ENCODE peak calls at places on chromosome 1, in nine cellular contexts. J, X, S, W, L, M, O, P and R are unnamed samples.

GRCh38 chr1:204513117-204513716 is 3.0 kb upstream of the MDM4 start:
- DNase-seq in J (no peak), X (no peak), S (no peak), W (peak; percentile 82), L (no peak), M (peak; percentile 86), O (no peak), P (no peak), R (peak; percentile 80)

GRCh38 chr1:246417152-246417812 is 89.8 kb downstream of the SMYD3 start:
- DNase-seq in J (no peak), X (no peak), S (no peak), W (no peak), L (peak; percentile 33), M (no peak), O (peak; percentile 24), P (no peak), R (no peak)

GRCh38 chr1:236530959-236531358 is 7.2 kb downstream of the LGALS8 start:
- DNase-seq in J (no peak), X (no peak), S (no peak), W (no peak), L (no peak), M (no peak), O (no peak), P (no peak), R (no peak)

GRCh38 chr1:85582687-85583354 is 2.3 kb downstream of the CCN1 start:
- DNase-seq in J (no peak), X (peak; percentile 57), S (no peak), W (no peak), L (no peak), M (no peak), O (no peak), P (no peak), R (no peak)

GRCh38 chr1:43577647-43578542 is 47.2 kb downstream of the PTPRF start:
- DNase-seq in J (no peak), X (no peak), S (no peak), W (no peak), L (no peak), M (no peak), O (no peak), P (no peak), R (no peak)

GRCh38 chr1:224392411-224393249 is 36.0 kb downstream of the CNIH4 start:
- DNase-seq in J (peak; percentile 20), X (no peak), S (no peak), W (no peak), L (no peak), M (no peak), O (no peak), P (no peak), R (no peak)

GRCh38 chr1:35577071-35577998 is 4.2 kb downstream of the TFAP2E start:
- DNase-seq in J (no peak), X (peak; percentile 49), S (no peak), W (peak; percentile 81), L (no peak), M (peak; percentile 86), O (no peak), P (no peak), R (peak; percentile 67)

GRCh38 chr1:6025269-6026094 is 20.2 kb upstream of the KCNAB2 start:
- DNase-seq in J (no peak), X (no peak), S (no peak), W (no peak), L (peak; percentile 45), M (no peak), O (no peak), P (no peak), R (no peak)

GRCh38 chr1:183281039-183281438 is 95.0 kb downstream of the LAMC2 start:
- DNase-seq in J (no peak), X (peak; percentile 29), S (peak; percentile 92), W (no peak), L (peak; percentile 58), M (no peak), O (peak; percentile 52), P (no peak), R (no peak)

GRCh38 chr1:206770531-206771352 is at the start of gene IL19:
- DNase-seq in J (no peak), X (no peak), S (no peak), W (no peak), L (peak; percentile 24), M (no peak), O (no peak), P (no peak), R (no peak)

GRCh38 chr1:205270764-205271163 is 43.0 kb downstream of the TMCC2 start:
- DNase-seq in J (no peak), X (peak; percentile 56), S (no peak), W (no peak), L (peak; percentile 67), M (no peak), O (peak; percentile 22), P (no peak), R (no peak)

GRCh38 chr1:234724517-234725176 is 114.7 kb upstream of the IRF2BP2 start:
- DNase-seq in J (no peak), X (peak; percentile 99), S (peak; percentile 93), W (no peak), L (no peak), M (no peak), O (no peak), P (peak; percentile 80), R (no peak)

GRCh38 chr1:178536844-178537371 is 24.0 kb downstream of the TEX35 start:
- DNase-seq in J (no peak), X (no peak), S (peak; percentile 56), W (no peak), L (peak; percentile 95), M (no peak), O (peak; percentile 68), P (peak; percentile 27), R (no peak)

GRCh38 chr1:236023926-236024565 is 40.8 kb downstream of the NID1 start:
- DNase-seq in J (no peak), X (no peak), S (no peak), W (no peak), L (no peak), M (no peak), O (no peak), P (no peak), R (no peak)

GRCh38 chr1:57729181-57729580 is 305.3 kb upstream of the DAB1 start:
- DNase-seq in J (no peak), X (no peak), S (no peak), W (no peak), L (no peak), M (no peak), O (no peak), P (no peak), R (no peak)

GRCh38 chr1:53734650-53735211 is 4.2 kb downstream of the GLIS1 start:
- DNase-seq in J (no peak), X (no peak), S (no peak), W (no peak), L (no peak), M (no peak), O (no peak), P (no peak), R (no peak)

GRCh38 chr1:24325587-24326449 is 6.7 kb downstream of the GRHL3 start:
- DNase-seq in J (no peak), X (no peak), S (no peak), W (no peak), L (no peak), M (no peak), O (no peak), P (no peak), R (no peak)

GRCh38 chr1:243447342-243447741 is 191.5 kb downstream of the SDCCAG8 start:
- DNase-seq in J (peak; percentile 24), X (no peak), S (no peak), W (no peak), L (peak; percentile 84), M (no peak), O (no peak), P (no peak), R (no peak)

GRCh38 chr1:112721966-112722524 is 6.9 kb upstream of the PPM1J start:
- DNase-seq in J (no peak), X (no peak), S (peak; percentile 53), W (no peak), L (no peak), M (no peak), O (no peak), P (no peak), R (no peak)

GRCh38 chr1:116999596-116999995 is 2.0 kb upstream of the CD101 start:
- DNase-seq in J (no peak), X (no peak), S (no peak), W (no peak), L (no peak), M (no peak), O (no peak), P (no peak), R (no peak)

GRCh38 chr1:45864765-45865164 is 61.4 kb downstream of the MAST2 start:
- DNase-seq in J (no peak), X (peak; percentile 23), S (no peak), W (no peak), L (no peak), M (no peak), O (no peak), P (no peak), R (no peak)

GRCh38 chr1:109151146-109151545 is 37.2 kb downstream of the ELAPOR1 start:
- DNase-seq in J (no peak), X (peak; percentile 49), S (no peak), W (no peak), L (peak; percentile 53), M (no peak), O (no peak), P (peak; percentile 62), R (no peak)

GRCh38 chr1:185044387-185044786 is 971 bp upstream of the RNF2 start:
- DNase-seq in J (no peak), X (no peak), S (no peak), W (no peak), L (no peak), M (no peak), O (no peak), P (no peak), R (peak; percentile 3)

GRCh38 chr1:28512058-28512611 is 6.3 kb downstream of the RCC1 start:
- DNase-seq in J (no peak), X (no peak), S (no peak), W (no peak), L (no peak), M (peak; percentile 78), O (no peak), P (no peak), R (no peak)

GRCh38 chr1:40899230-40899870 is 37.2 kb upstream of the CITED4 start:
- DNase-seq in J (no peak), X (no peak), S (no peak), W (no peak), L (no peak), M (no peak), O (no peak), P (no peak), R (no peak)

GRCh38 chr1:216075339-216075738 is 347.9 kb downstream of the USH2A start:
- DNase-seq in J (no peak), X (no peak), S (no peak), W (no peak), L (peak; percentile 21), M (no peak), O (peak; percentile 26), P (no peak), R (no peak)

GRCh38 chr1:222521299-222522104 is 26.4 kb downstream of the HHIPL2 start:
- DNase-seq in J (no peak), X (peak; percentile 19), S (no peak), W (no peak), L (no peak), M (no peak), O (peak; percentile 87), P (no peak), R (no peak)